ENCODE peak calls at places on chromosome 11, in four cellular contexts. K is osteoblast, Z is RWPE2, U is OCI-LY7. M is an unnamed sample.

GRCh38 chr11:48025293-48025982 is 45.1 kb downstream of the PTPRJ start:
- DNase-seq in Z (no peak), U (peak; percentile 63), K (peak; percentile 21), M (no peak)

GRCh38 chr11:110317516-110317932 is 21.1 kb upstream of the RDX start:
- DNase-seq in U (no peak), K (no peak), Z (no peak), M (no peak)

GRCh38 chr11:77403228-77403627 is 70.7 kb downstream of the PAK1 start:
- DNase-seq in U (no peak), Z (no peak), K (no peak), M (no peak)

GRCh38 chr11:66539526-66539925 is 6.3 kb downstream of the ZDHHC24 start:
- DNase-seq in U (no peak), Z (no peak), K (peak; percentile 8), M (no peak)

GRCh38 chr11:8096575-8096974 is 15.6 kb downstream of the TUB start:
- DNase-seq in U (no peak), Z (no peak), K (peak; percentile 66), M (no peak)

GRCh38 chr11:103202048-103202651 is 92.9 kb downstream of the DYNC2H1 start:
- DNase-seq in Z (no peak), K (peak; percentile 8), U (peak; percentile 23), M (peak; percentile 23)

GRCh38 chr11:42524534-42525227 is 787.1 kb upstream of the API5 start:
- DNase-seq in U (peak; percentile 50), K (no peak), Z (no peak), M (peak; percentile 61)

GRCh38 chr11:69232821-69233760 is 60.9 kb upstream of the MYEOV start:
- DNase-seq in K (no peak), U (no peak), Z (no peak), M (no peak)

GRCh38 chr11:96187779-96188624 is 155.0 kb downstream of the MAML2 start:
- DNase-seq in Z (peak; percentile 61), U (no peak), K (peak; percentile 86), M (peak; percentile 87)

GRCh38 chr11:62388999-62389398 is 29.8 kb upstream of the SCGB1A1 start:
- DNase-seq in U (no peak), Z (no peak), K (no peak), M (no peak)

GRCh38 chr11:86896486-86896885 is 58.7 kb downstream of the FZD4 start:
- DNase-seq in K (no peak), U (no peak), Z (no peak), M (peak; percentile 73)

GRCh38 chr11:12539570-12539969 is 134.7 kb upstream of the TEAD1 start:
- DNase-seq in K (peak; percentile 92), Z (no peak), U (no peak), M (peak; percentile 88)

GRCh38 chr11:91972665-91973266 is 251.9 kb upstream of the FAT3 start:
- DNase-seq in K (no peak), U (no peak), Z (no peak), M (no peak)

GRCh38 chr11:32033491-32033890 is 57.4 kb upstream of the RCN1 start:
- DNase-seq in U (no peak), K (no peak), Z (no peak), M (no peak)

GRCh38 chr11:18844753-18845367 is 53.3 kb upstream of the PTPN5 start:
- DNase-seq in U (peak; percentile 52), K (no peak), Z (no peak), M (peak; percentile 47)

GRCh38 chr11:62127426-62127825 is 3.6 kb downstream of the INCENP start:
- DNase-seq in K (peak; percentile 75), U (no peak), Z (no peak), M (no peak)

GRCh38 chr11:67662806-67663514 is 11.5 kb downstream of the ALDH3B2 start:
- DNase-seq in K (peak; percentile 69), Z (no peak), U (no peak), M (no peak)

GRCh38 chr11:71914127-71914526 is 14.3 kb downstream of the XNDC1N start:
- DNase-seq in U (no peak), K (peak; percentile 63), Z (no peak), M (no peak)

GRCh38 chr11:80074837-80075236 is 634.0 kb upstream of the TENM4 start:
- DNase-seq in U (no peak), K (no peak), Z (no peak), M (no peak)

DNA sequence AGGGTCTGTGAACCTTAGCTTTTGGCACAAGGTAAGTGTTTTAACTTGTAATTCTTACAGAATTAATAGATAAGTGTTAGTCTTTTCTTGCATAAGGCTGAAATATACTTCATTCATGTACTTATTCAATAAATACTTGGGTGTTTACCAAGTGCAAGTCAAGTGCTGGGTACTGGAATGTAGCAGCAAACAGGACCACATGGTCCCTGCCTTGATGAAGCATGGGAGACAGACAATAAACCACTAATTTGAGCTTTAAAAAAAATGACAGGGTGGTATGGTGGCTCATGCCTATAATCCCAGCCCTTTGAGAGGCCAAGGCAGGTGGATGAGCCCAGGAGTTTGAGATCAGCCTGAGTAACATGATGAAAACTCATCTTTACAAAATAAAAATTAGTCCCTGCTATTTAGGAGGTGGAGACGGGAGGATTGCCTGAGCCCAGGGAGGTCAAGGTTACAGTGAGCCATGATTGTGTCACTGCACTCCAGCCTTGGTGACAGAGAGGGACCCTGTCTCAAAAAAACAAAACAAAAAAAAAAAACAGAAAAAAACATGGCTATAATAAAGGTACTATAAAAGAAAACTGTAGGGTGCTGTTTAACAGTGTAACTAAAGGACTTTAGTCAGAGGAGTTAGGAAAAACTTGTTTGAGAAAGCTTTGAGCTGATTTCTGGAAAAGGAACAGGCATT is 11.1 kb downstream of the CCDC83 start:
- DNase-seq in Z (no peak), U (no peak), K (no peak), M (no peak)
- TF ChIP-seq CTCF in Z (no peak), U (no peak), K (no peak), M (no peak)

GRCh38 chr11:20249313-20249873 is 89.1 kb upstream of the DBX1 start:
- DNase-seq in U (no peak), Z (no peak), K (no peak), M (no peak)

GRCh38 chr11:20248345-20248744 is 88.1 kb upstream of the DBX1 start:
- DNase-seq in Z (no peak), U (no peak), K (no peak), M (no peak)

GRCh38 chr11:20238712-20239111 is 78.4 kb upstream of the DBX1 start:
- DNase-seq in K (no peak), Z (no peak), U (no peak), M (no peak)

GRCh38 chr11:20247540-20248138 is 87.4 kb upstream of the DBX1 start:
- DNase-seq in U (no peak), Z (no peak), K (no peak), M (no peak)

DNA sequence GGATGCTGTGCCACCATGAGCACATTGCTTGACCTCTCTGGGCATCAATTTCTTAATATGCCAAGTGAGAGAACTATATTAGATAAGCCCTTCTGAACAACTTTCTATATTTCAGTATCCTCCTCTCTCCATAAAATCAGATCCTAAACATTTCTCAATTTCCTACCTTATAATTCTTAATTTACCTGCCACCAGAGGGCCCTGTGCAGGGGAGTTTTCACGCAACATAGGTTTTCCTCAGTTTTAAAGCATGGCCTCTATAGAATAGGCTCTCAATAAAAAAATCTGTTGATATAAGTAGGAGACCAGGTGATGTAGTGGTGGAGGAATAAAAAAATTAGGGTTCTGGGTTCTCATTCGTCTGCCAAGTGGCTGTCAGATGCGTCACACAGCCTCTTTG is 83.7 kb upstream of the DBX1 start:
- DNase-seq in K (no peak), Z (no peak), U (no peak), M (no peak)
- TF ChIP-seq CTCF in K (peak; percentile 33), Z (peak; percentile 51), U (peak; percentile 72), M (peak; percentile 65)

DNA sequence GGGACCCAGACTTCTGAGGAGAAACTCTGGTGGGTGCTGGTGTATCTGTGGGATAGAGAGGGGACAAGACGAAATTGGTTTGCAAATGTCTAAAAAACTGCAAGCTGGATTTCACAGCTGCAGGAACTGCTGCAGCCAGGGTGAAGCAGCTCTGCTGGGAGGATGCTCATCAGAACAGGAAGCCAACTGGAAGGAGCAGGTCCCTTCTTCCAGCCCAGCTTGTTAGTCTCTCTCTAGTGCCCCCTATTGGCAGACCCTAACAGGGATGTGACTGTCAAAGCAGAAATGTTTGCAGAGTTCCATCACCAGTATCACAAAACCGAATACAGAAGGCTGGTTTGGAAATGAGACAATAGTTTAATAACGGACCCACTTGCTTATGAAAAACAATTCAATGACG is 74.8 kb upstream of the SLC22A12 start:
- DNase-seq in K (no peak), U (peak; percentile 31), Z (no peak), M (no peak)
- TF ChIP-seq CTCF in K (no peak), U (peak; percentile 70), Z (peak; percentile 11), M (peak; percentile 42)

DNA sequence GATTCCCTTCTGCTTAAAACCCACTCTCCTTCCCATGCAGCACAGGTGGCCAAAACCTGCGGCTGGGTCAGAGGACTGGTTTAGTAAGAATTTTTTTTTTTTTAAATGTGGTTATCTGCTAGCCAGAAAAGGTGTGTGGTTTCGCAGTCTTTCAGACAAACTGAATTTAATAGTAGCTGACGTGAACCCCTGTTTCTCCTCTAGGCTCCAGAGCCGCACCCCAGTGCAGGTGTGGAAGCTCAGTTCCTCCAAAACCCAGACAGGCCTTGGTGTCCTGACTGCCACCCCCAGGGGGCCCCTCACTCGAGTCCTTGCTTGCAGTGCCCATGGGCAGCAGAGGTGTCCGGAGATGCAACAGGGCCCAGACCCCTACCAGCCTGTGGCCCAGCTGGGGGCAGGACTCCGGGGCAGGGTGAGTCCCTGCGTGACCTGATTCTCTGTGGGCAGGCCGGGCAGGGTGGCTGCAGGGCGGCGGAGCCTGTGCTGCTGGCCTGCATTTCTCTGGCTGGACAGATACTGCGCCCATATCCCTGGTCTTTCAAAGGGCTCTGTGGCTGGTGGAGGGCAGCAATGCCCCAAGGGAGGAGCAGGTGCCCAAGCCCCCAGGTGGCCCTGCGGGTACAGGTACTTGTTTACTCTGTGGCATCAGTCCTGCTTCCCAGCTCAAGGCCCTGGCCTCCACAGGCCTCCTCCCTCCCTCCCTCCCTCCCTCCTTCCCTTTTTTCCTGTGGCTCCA is 15.2 kb downstream of the KCNQ1 start:
- DNase-seq in Z (peak; percentile 56), U (no peak), K (peak; percentile 74), M (no peak)
- TF ChIP-seq CTCF in Z (no peak), U (no peak), K (no peak), M (peak; percentile 7)

GRCh38 chr11:61007971-61008896 is 36.8 kb downstream of the CD6 start:
- DNase-seq in K (peak; percentile 88), U (no peak), Z (no peak), M (no peak)

GRCh38 chr11:61007383-61007970 is 36.0 kb downstream of the CD6 start:
- DNase-seq in Z (no peak), U (no peak), K (peak; percentile 90), M (no peak)

GRCh38 chr11:61004037-61004641 is 32.7 kb downstream of the CD6 start:
- DNase-seq in Z (no peak), U (no peak), K (peak; percentile 75), M (no peak)

GRCh38 chr11:61002598-61002997 is 31.1 kb downstream of the CD6 start:
- DNase-seq in U (no peak), K (no peak), Z (no peak), M (no peak)

GRCh38 chr11:61004841-61005240 is 33.4 kb downstream of the CD6 start:
- DNase-seq in Z (no peak), U (no peak), K (peak; percentile 87), M (no peak)
- TF ChIP-seq CTCF in Z (no peak), U (no peak), K (no peak), M (no peak)

GRCh38 chr11:122294041-122294440 is 178.0 kb upstream of the BLID start:
- DNase-seq in Z (no peak), U (no peak), K (no peak), M (no peak)

GRCh38 chr11:122293298-122294023 is 177.4 kb upstream of the BLID start:
- DNase-seq in K (no peak), U (no peak), Z (no peak), M (peak; percentile 8)
- TF ChIP-seq CTCF in K (peak; percentile 32), U (peak; percentile 32), Z (peak; percentile 33), M (peak; percentile 71)

GRCh38 chr11:64848779-64849599 is 4.5 kb upstream of the CDC42BPG start:
- DNase-seq in U (peak; percentile 80), Z (no peak), K (no peak), M (no peak)
- TF ChIP-seq CTCF in U (peak; percentile 73), Z (peak; percentile 9), K (no peak), M (peak; percentile 47)